ENCODE peak calls at places on chromosomes 7 and 10, in seven cellular contexts. U, E, X, M, N, A and R are unnamed samples. For H3K27me3, the result is how much of the 10 kb centered on the place peaks cover.

GRCh38 chr10:60737242-60737641 is 41.0 kb upstream of the CDK1 start:
- DNase-seq in A (no peak), N (no peak), U (no peak), E (no peak), M (no peak), X (no peak), R (no peak)

GRCh38 chr7:50641442-50642405 is 76.5 kb upstream of the DDC start:
- DNase-seq in X (peak), U (peak), A (no peak), N (no peak), E (no peak), M (no peak), R (no peak)

GRCh38 chr7:29146082-29146706 is at the start of gene CPVL:
- DNase-seq in U (peak), M (peak), N (peak), E (no peak), X (peak), A (peak), R (no peak)

GRCh38 chr10:124734311-124735166 is 9.6 kb downstream of the FAM53B start:
- DNase-seq in X (peak), A (no peak), U (no peak), E (no peak), M (no peak), N (no peak), R (no peak)

GRCh38 chr10:72221278-72221677 is 5.2 kb upstream of the ASCC1 start:
- DNase-seq in X (no peak), M (no peak), A (no peak), U (no peak), N (no peak), E (no peak), R (no peak)

GRCh38 chr7:123440202-123440601 is 94.2 kb downstream of the IQUB start:
- DNase-seq in N (no peak), M (no peak), X (no peak), E (no peak), U (no peak), A (no peak), R (no peak)

GRCh38 chr7:43535810-43536585 is 46.9 kb upstream of the STK17A start:
- DNase-seq in U (no peak), N (no peak), A (no peak), X (no peak), E (peak), M (peak), R (no peak)

GRCh38 chr10:89062861-89063260 is 72.3 kb downstream of the FAS start:
- DNase-seq in A (peak), E (no peak), M (no peak), X (no peak), U (no peak), N (peak), R (no peak)

GRCh38 chr7:94843553-94843952 is 63.8 kb upstream of the PPP1R9A start:
- DNase-seq in X (no peak), M (no peak), U (no peak), E (no peak), N (no peak), A (no peak), R (no peak)

GRCh38 chr10:78277734-78278404 is 244.2 kb downstream of the RPS24 start:
- DNase-seq in E (peak), N (peak), M (no peak), U (no peak), X (no peak), A (no peak), R (no peak)

GRCh38 chr10:61842755-61843497 is 58.6 kb upstream of the ARID5B start:
- DNase-seq in A (no peak), U (no peak), X (no peak), N (no peak), E (peak), M (no peak), R (no peak)

DNA sequence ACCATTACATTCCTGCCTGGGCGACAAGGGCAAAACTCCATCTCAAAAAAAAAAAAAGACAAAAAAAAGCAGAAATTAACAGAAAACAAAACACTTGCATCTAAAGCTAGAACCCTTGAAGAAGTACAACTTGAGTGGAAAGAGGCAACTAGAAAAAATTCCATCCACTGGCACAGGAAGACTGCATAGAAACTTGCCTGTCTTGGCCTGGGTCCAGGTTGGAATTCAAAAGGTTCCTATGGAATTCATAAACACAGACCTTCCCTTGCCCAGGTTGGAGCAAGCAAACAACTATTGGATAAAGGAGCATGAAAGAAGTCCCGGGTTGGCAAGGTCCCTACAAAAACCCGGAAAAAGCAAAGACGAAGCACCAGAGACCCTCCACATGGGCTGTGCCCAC is 69.8 kb downstream of the CCDC71L start:
- DNase-seq in U (no peak), N (no peak), M (no peak), X (no peak), E (no peak), A (no peak), R (no peak)
- H3K27ac ChIP-seq in U (no peak), N (no peak), M (no peak), X (no peak), E (no peak), A (no peak), R (no peak)

DNA sequence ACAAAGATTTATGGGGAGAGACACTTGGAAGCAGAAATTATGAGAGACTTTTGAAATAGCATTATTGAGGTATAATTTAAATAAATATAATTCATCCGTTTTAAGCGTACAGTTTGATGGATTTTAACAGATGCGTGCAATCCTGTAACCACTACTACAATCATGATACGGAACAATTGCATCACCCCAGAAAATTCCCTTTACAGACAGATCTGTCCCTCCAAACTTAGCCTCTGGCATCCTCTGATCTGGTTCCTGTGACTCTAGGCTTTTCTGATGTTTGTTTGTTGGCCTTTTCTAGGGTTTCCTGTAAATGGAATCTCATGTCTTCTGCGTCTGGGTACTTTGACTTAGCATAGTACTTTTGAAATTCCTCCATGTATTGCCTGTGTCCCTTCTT is 15.5 kb downstream of the UBN2 start:
- DNase-seq in A (no peak), M (no peak), E (no peak), U (no peak), N (no peak), X (no peak), R (no peak)
- H3K27me3 ChIP-seq in A (under half), M (under half), E (under half), U (under half), N (under half), X (under half), R (under half)

DNA sequence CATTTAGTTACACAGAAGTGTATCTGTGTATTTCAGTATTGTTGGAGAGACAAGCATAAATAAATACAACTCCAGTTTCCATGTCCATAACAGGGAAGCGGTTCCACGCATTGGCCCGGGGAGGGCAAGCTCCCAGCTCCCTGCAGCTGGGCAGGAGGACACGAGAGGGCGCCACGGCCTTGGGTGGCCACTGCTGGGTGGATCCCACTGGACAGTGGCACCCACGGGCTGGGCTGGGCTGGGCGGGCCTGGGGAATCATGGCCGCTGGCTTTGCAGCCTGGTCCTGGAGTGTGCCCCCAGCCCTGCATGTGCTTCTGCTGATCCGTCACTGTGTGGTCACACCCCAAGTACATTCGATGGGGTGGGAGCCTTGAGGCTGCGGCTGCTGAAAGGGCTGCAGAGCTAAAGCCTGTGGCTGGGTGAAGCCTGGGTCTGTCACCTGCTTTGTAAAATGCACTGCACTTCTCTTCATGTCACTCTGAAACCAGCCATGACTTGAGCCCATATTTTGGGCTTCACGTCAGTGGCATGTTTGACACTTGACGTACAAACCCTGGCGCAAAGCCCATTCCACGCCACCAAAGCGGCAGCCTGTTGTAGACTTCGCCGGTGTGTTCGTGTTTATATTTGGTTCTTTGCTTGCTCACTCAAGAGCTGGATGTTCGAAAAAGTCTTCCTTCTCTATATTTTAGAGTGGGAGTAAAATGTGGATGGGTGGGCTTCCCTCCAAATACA is 27.5 kb downstream of the LRRC27 start:
- DNase-seq in A (no peak), N (no peak), U (no peak), M (no peak), X (peak), E (no peak), R (no peak)
- TF ChIP-seq CTCF in A (no peak), N (no peak), U (no peak), M (no peak), X (peak), E (no peak), R (no peak)

GRCh38 chr10:47296941-47297340 is 3.1 kb upstream of the GDF10 start:
- DNase-seq in A (no peak), M (no peak), E (no peak), X (no peak), N (no peak), U (no peak), R (no peak)
- H3K27ac ChIP-seq in A (no peak), M (peak), E (no peak), X (peak), N (no peak), U (no peak), R (no peak)

GRCh38 chr7:101507791-101508252 is 121.3 kb downstream of the MYL10 start:
- DNase-seq in A (no peak), N (peak), U (peak), E (peak), X (no peak), M (no peak), R (no peak)
- H3K27me3 ChIP-seq in A (under half), N (under half), U (under half), E (under half), X (under half), M (under half), R (under half)